ENCODE peak calls at places on chromosome 10, in seven cellular contexts. One of them, this sample, is unnamed.

GRCh38 chr10:132546567-132547420 is 9.2 kb downstream of the INPP5A start:
- DNase-seq in HS-5: no peak
- DNase-seq in GM12892: no peak
- DNase-seq in stimulated activated CD4-positive, alpha-beta T cell treated with anti-CD3 and anti-CD28 coated beads, Interleukin-2, amount 100 ng/mL, for 48 hours: no peak
- DNase-seq in neuronal stem cell: no peak
- DNase-seq in progenitor cell of endocrine pancreas: no peak
- DNase-seq in OCI-LY7: no peak
- DNase-seq in this sample: no peak

GRCh38 chr10:100779329-100779728 is 33.9 kb downstream of the PAX2 start:
- DNase-seq in HS-5: no peak
- DNase-seq in OCI-LY7: no peak
- DNase-seq in progenitor cell of endocrine pancreas: no peak
- DNase-seq in stimulated activated CD4-positive, alpha-beta T cell treated with anti-CD3 and anti-CD28 coated beads, Interleukin-2, amount 100 ng/mL, for 48 hours: no peak
- DNase-seq in neuronal stem cell: no peak
- DNase-seq in GM12892: no peak
- DNase-seq in this sample: no peak

GRCh38 chr10:77641788-77642397 is 4.3 kb upstream of the KCNMA1 start:
- DNase-seq in GM12892: no peak
- DNase-seq in neuronal stem cell: peak; percentile 77
- DNase-seq in HS-5: peak; percentile 74
- DNase-seq in OCI-LY7: peak; percentile 70
- DNase-seq in progenitor cell of endocrine pancreas: peak; percentile 62
- DNase-seq in stimulated activated CD4-positive, alpha-beta T cell treated with anti-CD3 and anti-CD28 coated beads, Interleukin-2, amount 100 ng/mL, for 48 hours: peak; percentile 59
- DNase-seq in this sample: peak; percentile 59

GRCh38 chr10:119742988-119743646 is 17.3 kb downstream of the INPP5F start:
- DNase-seq in stimulated activated CD4-positive, alpha-beta T cell treated with anti-CD3 and anti-CD28 coated beads, Interleukin-2, amount 100 ng/mL, for 48 hours: no peak
- DNase-seq in progenitor cell of endocrine pancreas: no peak
- DNase-seq in HS-5: no peak
- DNase-seq in neuronal stem cell: no peak
- DNase-seq in GM12892: no peak
- DNase-seq in OCI-LY7: no peak
- DNase-seq in this sample: no peak

GRCh38 chr10:43140414-43140813 is 2.2 kb downstream of the CSGALNACT2 start:
- DNase-seq in stimulated activated CD4-positive, alpha-beta T cell treated with anti-CD3 and anti-CD28 coated beads, Interleukin-2, amount 100 ng/mL, for 48 hours: no peak
- DNase-seq in HS-5: peak; percentile 72
- DNase-seq in OCI-LY7: peak; percentile 51
- DNase-seq in progenitor cell of endocrine pancreas: no peak
- DNase-seq in neuronal stem cell: no peak
- DNase-seq in GM12892: no peak
- DNase-seq in this sample: no peak

GRCh38 chr10:131746785-131747184 is 154.0 kb upstream of the PPP2R2D start:
- DNase-seq in neuronal stem cell: no peak
- DNase-seq in HS-5: no peak
- DNase-seq in stimulated activated CD4-positive, alpha-beta T cell treated with anti-CD3 and anti-CD28 coated beads, Interleukin-2, amount 100 ng/mL, for 48 hours: no peak
- DNase-seq in GM12892: no peak
- DNase-seq in progenitor cell of endocrine pancreas: no peak
- DNase-seq in OCI-LY7: no peak
- DNase-seq in this sample: no peak

GRCh38 chr10:33859319-33860022 is 525.0 kb upstream of the NRP1 start:
- DNase-seq in OCI-LY7: no peak
- DNase-seq in progenitor cell of endocrine pancreas: no peak
- DNase-seq in stimulated activated CD4-positive, alpha-beta T cell treated with anti-CD3 and anti-CD28 coated beads, Interleukin-2, amount 100 ng/mL, for 48 hours: no peak
- DNase-seq in neuronal stem cell: no peak
- DNase-seq in GM12892: no peak
- DNase-seq in HS-5: no peak
- DNase-seq in this sample: no peak

GRCh38 chr10:74044419-74044818 is 46.5 kb downstream of the VCL start:
- DNase-seq in OCI-LY7: no peak
- DNase-seq in HS-5: no peak
- DNase-seq in progenitor cell of endocrine pancreas: no peak
- DNase-seq in stimulated activated CD4-positive, alpha-beta T cell treated with anti-CD3 and anti-CD28 coated beads, Interleukin-2, amount 100 ng/mL, for 48 hours: no peak
- DNase-seq in GM12892: no peak
- DNase-seq in neuronal stem cell: no peak
- DNase-seq in this sample: no peak

GRCh38 chr10:90930070-90930837 is 9.4 kb upstream of the ANKRD1 start:
- DNase-seq in neuronal stem cell: peak; percentile 27
- DNase-seq in progenitor cell of endocrine pancreas: no peak
- DNase-seq in stimulated activated CD4-positive, alpha-beta T cell treated with anti-CD3 and anti-CD28 coated beads, Interleukin-2, amount 100 ng/mL, for 48 hours: no peak
- DNase-seq in HS-5: peak; percentile 16
- DNase-seq in OCI-LY7: no peak
- DNase-seq in GM12892: no peak
- DNase-seq in this sample: peak; percentile 18

GRCh38 chr10:75648854-75649253 is 217.4 kb downstream of the LRMDA start:
- DNase-seq in OCI-LY7: no peak
- DNase-seq in GM12892: no peak
- DNase-seq in progenitor cell of endocrine pancreas: no peak
- DNase-seq in neuronal stem cell: no peak
- DNase-seq in HS-5: no peak
- DNase-seq in stimulated activated CD4-positive, alpha-beta T cell treated with anti-CD3 and anti-CD28 coated beads, Interleukin-2, amount 100 ng/mL, for 48 hours: no peak
- DNase-seq in this sample: no peak

GRCh38 chr10:91919651-91920050 is 3.9 kb upstream of the BTAF1 start:
- DNase-seq in HS-5: no peak
- DNase-seq in stimulated activated CD4-positive, alpha-beta T cell treated with anti-CD3 and anti-CD28 coated beads, Interleukin-2, amount 100 ng/mL, for 48 hours: no peak
- DNase-seq in neuronal stem cell: no peak
- DNase-seq in progenitor cell of endocrine pancreas: no peak
- DNase-seq in OCI-LY7: no peak
- DNase-seq in GM12892: no peak
- DNase-seq in this sample: no peak

GRCh38 chr10:5234106-5234877 is 37.7 kb downstream of the AKR1C4 start:
- DNase-seq in neuronal stem cell: no peak
- DNase-seq in GM12892: no peak
- DNase-seq in progenitor cell of endocrine pancreas: no peak
- DNase-seq in stimulated activated CD4-positive, alpha-beta T cell treated with anti-CD3 and anti-CD28 coated beads, Interleukin-2, amount 100 ng/mL, for 48 hours: no peak
- DNase-seq in OCI-LY7: no peak
- DNase-seq in HS-5: peak; percentile 45
- DNase-seq in this sample: no peak

GRCh38 chr10:86086418-86086817 is 280.2 kb downstream of the GRID1 start:
- DNase-seq in neuronal stem cell: no peak
- DNase-seq in progenitor cell of endocrine pancreas: no peak
- DNase-seq in OCI-LY7: no peak
- DNase-seq in stimulated activated CD4-positive, alpha-beta T cell treated with anti-CD3 and anti-CD28 coated beads, Interleukin-2, amount 100 ng/mL, for 48 hours: no peak
- DNase-seq in HS-5: no peak
- DNase-seq in GM12892: no peak
- DNase-seq in this sample: no peak

GRCh38 chr10:89490589-89491335 is 44.6 kb downstream of the SLC16A12 start:
- DNase-seq in neuronal stem cell: no peak
- DNase-seq in OCI-LY7: no peak
- DNase-seq in GM12892: no peak
- DNase-seq in stimulated activated CD4-positive, alpha-beta T cell treated with anti-CD3 and anti-CD28 coated beads, Interleukin-2, amount 100 ng/mL, for 48 hours: no peak
- DNase-seq in progenitor cell of endocrine pancreas: no peak
- DNase-seq in HS-5: no peak
- DNase-seq in this sample: no peak

GRCh38 chr10:58839771-58840170 is 327.1 kb downstream of the BICC1 start:
- DNase-seq in neuronal stem cell: no peak
- DNase-seq in OCI-LY7: no peak
- DNase-seq in progenitor cell of endocrine pancreas: no peak
- DNase-seq in stimulated activated CD4-positive, alpha-beta T cell treated with anti-CD3 and anti-CD28 coated beads, Interleukin-2, amount 100 ng/mL, for 48 hours: no peak
- DNase-seq in HS-5: no peak
- DNase-seq in GM12892: no peak
- DNase-seq in this sample: no peak

GRCh38 chr10:36634916-36635315 is 490.5 kb upstream of the ANKRD30A start:
- DNase-seq in progenitor cell of endocrine pancreas: no peak
- DNase-seq in HS-5: peak; percentile 20
- DNase-seq in neuronal stem cell: no peak
- DNase-seq in OCI-LY7: no peak
- DNase-seq in stimulated activated CD4-positive, alpha-beta T cell treated with anti-CD3 and anti-CD28 coated beads, Interleukin-2, amount 100 ng/mL, for 48 hours: no peak
- DNase-seq in GM12892: no peak
- DNase-seq in this sample: no peak

GRCh38 chr10:132447446-132448247 is 50.6 kb downstream of the PWWP2B start:
- DNase-seq in stimulated activated CD4-positive, alpha-beta T cell treated with anti-CD3 and anti-CD28 coated beads, Interleukin-2, amount 100 ng/mL, for 48 hours: peak; percentile 59
- DNase-seq in progenitor cell of endocrine pancreas: no peak
- DNase-seq in OCI-LY7: peak; percentile 63
- DNase-seq in GM12892: no peak
- DNase-seq in HS-5: no peak
- DNase-seq in neuronal stem cell: no peak
- DNase-seq in this sample: no peak

GRCh38 chr10:29917311-29917710 is 142.1 kb downstream of the JCAD start:
- DNase-seq in OCI-LY7: no peak
- DNase-seq in neuronal stem cell: no peak
- DNase-seq in HS-5: no peak
- DNase-seq in progenitor cell of endocrine pancreas: no peak
- DNase-seq in stimulated activated CD4-positive, alpha-beta T cell treated with anti-CD3 and anti-CD28 coated beads, Interleukin-2, amount 100 ng/mL, for 48 hours: no peak
- DNase-seq in GM12892: no peak
- DNase-seq in this sample: no peak

GRCh38 chr10:112907893-112908292 is 42.2 kb upstream of the TCF7L2 start:
- DNase-seq in neuronal stem cell: no peak
- DNase-seq in OCI-LY7: no peak
- DNase-seq in HS-5: no peak
- DNase-seq in progenitor cell of endocrine pancreas: no peak
- DNase-seq in stimulated activated CD4-positive, alpha-beta T cell treated with anti-CD3 and anti-CD28 coated beads, Interleukin-2, amount 100 ng/mL, for 48 hours: no peak
- DNase-seq in GM12892: no peak
- DNase-seq in this sample: no peak

GRCh38 chr10:119769886-119770285 is 44.0 kb downstream of the INPP5F start:
- DNase-seq in GM12892: no peak
- DNase-seq in stimulated activated CD4-positive, alpha-beta T cell treated with anti-CD3 and anti-CD28 coated beads, Interleukin-2, amount 100 ng/mL, for 48 hours: no peak
- DNase-seq in progenitor cell of endocrine pancreas: no peak
- DNase-seq in OCI-LY7: no peak
- DNase-seq in neuronal stem cell: no peak
- DNase-seq in HS-5: peak; percentile 72
- DNase-seq in this sample: no peak

GRCh38 chr10:125261491-125262186 is 101.3 kb upstream of the CTBP2 start:
- DNase-seq in OCI-LY7: no peak
- DNase-seq in progenitor cell of endocrine pancreas: no peak
- DNase-seq in stimulated activated CD4-positive, alpha-beta T cell treated with anti-CD3 and anti-CD28 coated beads, Interleukin-2, amount 100 ng/mL, for 48 hours: no peak
- DNase-seq in neuronal stem cell: no peak
- DNase-seq in HS-5: no peak
- DNase-seq in GM12892: no peak
- DNase-seq in this sample: no peak

GRCh38 chr10:20839141-20839540 is 58.0 kb downstream of the NEBL start:
- DNase-seq in HS-5: peak; percentile 4
- DNase-seq in OCI-LY7: no peak
- DNase-seq in neuronal stem cell: no peak
- DNase-seq in GM12892: no peak
- DNase-seq in progenitor cell of endocrine pancreas: no peak
- DNase-seq in stimulated activated CD4-positive, alpha-beta T cell treated with anti-CD3 and anti-CD28 coated beads, Interleukin-2, amount 100 ng/mL, for 48 hours: no peak
- DNase-seq in this sample: no peak

GRCh38 chr10:127375423-127375822 is 173.7 kb upstream of the NPS start:
- DNase-seq in progenitor cell of endocrine pancreas: no peak
- DNase-seq in neuronal stem cell: no peak
- DNase-seq in HS-5: no peak
- DNase-seq in stimulated activated CD4-positive, alpha-beta T cell treated with anti-CD3 and anti-CD28 coated beads, Interleukin-2, amount 100 ng/mL, for 48 hours: no peak
- DNase-seq in GM12892: no peak
- DNase-seq in OCI-LY7: no peak
- DNase-seq in this sample: no peak

GRCh38 chr10:86099542-86100334 is 266.9 kb downstream of the GRID1 start:
- DNase-seq in neuronal stem cell: no peak
- DNase-seq in GM12892: no peak
- DNase-seq in OCI-LY7: no peak
- DNase-seq in stimulated activated CD4-positive, alpha-beta T cell treated with anti-CD3 and anti-CD28 coated beads, Interleukin-2, amount 100 ng/mL, for 48 hours: no peak
- DNase-seq in HS-5: no peak
- DNase-seq in progenitor cell of endocrine pancreas: no peak
- DNase-seq in this sample: no peak

GRCh38 chr10:70492786-70493659 is 14.5 kb downstream of the PALD1 start:
- DNase-seq in OCI-LY7: peak; percentile 89
- DNase-seq in progenitor cell of endocrine pancreas: no peak
- DNase-seq in GM12892: no peak
- DNase-seq in neuronal stem cell: no peak
- DNase-seq in stimulated activated CD4-positive, alpha-beta T cell treated with anti-CD3 and anti-CD28 coated beads, Interleukin-2, amount 100 ng/mL, for 48 hours: no peak
- DNase-seq in HS-5: no peak
- DNase-seq in this sample: no peak